ENCODE peak calls at places on chromosomes 11 and 22, in six cellular contexts. One of them, this sample, is unnamed.

GRCh38 chr11:9747816-9748215 is 83.9 kb downstream of the SWAP70 start:
- DNase-seq in NCI-H524: no peak
- DNase-seq in T-helper 2 cell: no peak
- DNase-seq in AG08396: no peak
- DNase-seq in stimulated activated CD8-positive, alpha-beta memory T cell treated with anti-CD3 and anti-CD28 coated beads, Interleukin-15, amount 100 ng/mL, for 4 hours: no peak
- DNase-seq in GM10248: no peak
- DNase-seq in this sample: no peak

GRCh38 chr11:73875380-73875779 is 1.3 kb downstream of the COA4 start:
- DNase-seq in NCI-H524: no peak
- DNase-seq in T-helper 2 cell: no peak
- DNase-seq in AG08396: no peak
- DNase-seq in stimulated activated CD8-positive, alpha-beta memory T cell treated with anti-CD3 and anti-CD28 coated beads, Interleukin-15, amount 100 ng/mL, for 4 hours: no peak
- DNase-seq in GM10248: no peak
- DNase-seq in this sample: no peak

GRCh38 chr11:35292290-35292689 is 127.1 kb downstream of the SLC1A2 start:
- DNase-seq in NCI-H524: peak
- DNase-seq in T-helper 2 cell: no peak
- DNase-seq in AG08396: no peak
- DNase-seq in stimulated activated CD8-positive, alpha-beta memory T cell treated with anti-CD3 and anti-CD28 coated beads, Interleukin-15, amount 100 ng/mL, for 4 hours: no peak
- DNase-seq in GM10248: no peak
- DNase-seq in this sample: peak

GRCh38 chr22:19038164-19038546 is 84.1 kb downstream of the DGCR2 start:
- DNase-seq in NCI-H524: no peak
- DNase-seq in T-helper 2 cell: no peak
- DNase-seq in AG08396: no peak
- DNase-seq in stimulated activated CD8-positive, alpha-beta memory T cell treated with anti-CD3 and anti-CD28 coated beads, Interleukin-15, amount 100 ng/mL, for 4 hours: no peak
- DNase-seq in GM10248: no peak
- DNase-seq in this sample: no peak

GRCh38 chr11:57802411-57802810 is 40.8 kb downstream of the CTNND1 start:
- DNase-seq in NCI-H524: no peak
- DNase-seq in T-helper 2 cell: no peak
- DNase-seq in AG08396: no peak
- DNase-seq in stimulated activated CD8-positive, alpha-beta memory T cell treated with anti-CD3 and anti-CD28 coated beads, Interleukin-15, amount 100 ng/mL, for 4 hours: no peak
- DNase-seq in GM10248: no peak
- DNase-seq in this sample: no peak

GRCh38 chr11:47417712-47418111 is 8.5 kb downstream of the PSMC3 start:
- DNase-seq in NCI-H524: no peak
- DNase-seq in T-helper 2 cell: no peak
- DNase-seq in AG08396: no peak
- DNase-seq in stimulated activated CD8-positive, alpha-beta memory T cell treated with anti-CD3 and anti-CD28 coated beads, Interleukin-15, amount 100 ng/mL, for 4 hours: no peak
- DNase-seq in GM10248: no peak
- DNase-seq in this sample: no peak

GRCh38 chr11:69361048-69361447 is 67.1 kb downstream of the MYEOV start:
- DNase-seq in NCI-H524: no peak
- DNase-seq in T-helper 2 cell: no peak
- DNase-seq in AG08396: no peak
- DNase-seq in stimulated activated CD8-positive, alpha-beta memory T cell treated with anti-CD3 and anti-CD28 coated beads, Interleukin-15, amount 100 ng/mL, for 4 hours: no peak
- DNase-seq in GM10248: no peak
- DNase-seq in this sample: no peak

GRCh38 chr11:72970557-72971118 is 156.4 kb downstream of the ATG16L2 start:
- DNase-seq in NCI-H524: no peak
- DNase-seq in T-helper 2 cell: no peak
- DNase-seq in AG08396: no peak
- DNase-seq in stimulated activated CD8-positive, alpha-beta memory T cell treated with anti-CD3 and anti-CD28 coated beads, Interleukin-15, amount 100 ng/mL, for 4 hours: no peak
- DNase-seq in GM10248: no peak
- DNase-seq in this sample: no peak

GRCh38 chr11:130181295-130182272 is 22.0 kb downstream of the ST14 start:
- DNase-seq in NCI-H524: no peak
- DNase-seq in T-helper 2 cell: no peak
- DNase-seq in AG08396: peak
- DNase-seq in stimulated activated CD8-positive, alpha-beta memory T cell treated with anti-CD3 and anti-CD28 coated beads, Interleukin-15, amount 100 ng/mL, for 4 hours: no peak
- DNase-seq in GM10248: peak
- DNase-seq in this sample: peak

GRCh38 chr11:113629562-113629961 is 76.5 kb downstream of the TMPRSS5 start:
- DNase-seq in NCI-H524: no peak
- DNase-seq in T-helper 2 cell: no peak
- DNase-seq in AG08396: no peak
- DNase-seq in stimulated activated CD8-positive, alpha-beta memory T cell treated with anti-CD3 and anti-CD28 coated beads, Interleukin-15, amount 100 ng/mL, for 4 hours: no peak
- DNase-seq in GM10248: no peak
- DNase-seq in this sample: peak

GRCh38 chr22:44940121-44940520 is 69.7 kb downstream of the PHF21B start:
- DNase-seq in NCI-H524: peak
- DNase-seq in T-helper 2 cell: no peak
- DNase-seq in AG08396: no peak
- DNase-seq in stimulated activated CD8-positive, alpha-beta memory T cell treated with anti-CD3 and anti-CD28 coated beads, Interleukin-15, amount 100 ng/mL, for 4 hours: no peak
- DNase-seq in GM10248: no peak
- DNase-seq in this sample: peak

GRCh38 chr11:133386262-133386661 is 146.0 kb downstream of the OPCML start:
- DNase-seq in NCI-H524: no peak
- DNase-seq in T-helper 2 cell: no peak
- DNase-seq in AG08396: no peak
- DNase-seq in stimulated activated CD8-positive, alpha-beta memory T cell treated with anti-CD3 and anti-CD28 coated beads, Interleukin-15, amount 100 ng/mL, for 4 hours: no peak
- DNase-seq in GM10248: no peak
- DNase-seq in this sample: peak

GRCh38 chr11:20373568-20374209 is 10.2 kb downstream of the HTATIP2 start:
- DNase-seq in NCI-H524: no peak
- DNase-seq in T-helper 2 cell: no peak
- DNase-seq in AG08396: no peak
- DNase-seq in stimulated activated CD8-positive, alpha-beta memory T cell treated with anti-CD3 and anti-CD28 coated beads, Interleukin-15, amount 100 ng/mL, for 4 hours: no peak
- DNase-seq in GM10248: no peak
- DNase-seq in this sample: no peak

GRCh38 chr11:72781313-72782080 is 12.3 kb downstream of the STARD10 start:
- DNase-seq in NCI-H524: peak
- DNase-seq in T-helper 2 cell: peak
- DNase-seq in AG08396: peak
- DNase-seq in stimulated activated CD8-positive, alpha-beta memory T cell treated with anti-CD3 and anti-CD28 coated beads, Interleukin-15, amount 100 ng/mL, for 4 hours: peak
- DNase-seq in GM10248: peak
- DNase-seq in this sample: peak

GRCh38 chr22:29011200-29011867 is 50.3 kb downstream of the C22orf31 start:
- DNase-seq in NCI-H524: no peak
- DNase-seq in T-helper 2 cell: no peak
- DNase-seq in AG08396: no peak
- DNase-seq in stimulated activated CD8-positive, alpha-beta memory T cell treated with anti-CD3 and anti-CD28 coated beads, Interleukin-15, amount 100 ng/mL, for 4 hours: no peak
- DNase-seq in GM10248: no peak
- DNase-seq in this sample: no peak

GRCh38 chr11:61731956-61732675 is 20.3 kb upstream of the MYRF start:
- DNase-seq in NCI-H524: no peak
- DNase-seq in T-helper 2 cell: no peak
- DNase-seq in AG08396: no peak
- DNase-seq in stimulated activated CD8-positive, alpha-beta memory T cell treated with anti-CD3 and anti-CD28 coated beads, Interleukin-15, amount 100 ng/mL, for 4 hours: no peak
- DNase-seq in GM10248: no peak
- DNase-seq in this sample: no peak

GRCh38 chr11:22347857-22348496 is 9.8 kb downstream of the SLC17A6 start:
- DNase-seq in NCI-H524: peak
- DNase-seq in T-helper 2 cell: no peak
- DNase-seq in AG08396: no peak
- DNase-seq in stimulated activated CD8-positive, alpha-beta memory T cell treated with anti-CD3 and anti-CD28 coated beads, Interleukin-15, amount 100 ng/mL, for 4 hours: no peak
- DNase-seq in GM10248: no peak
- DNase-seq in this sample: peak

GRCh38 chr11:60985991-60986915 is 14.8 kb downstream of the CD6 start:
- DNase-seq in NCI-H524: no peak
- DNase-seq in T-helper 2 cell: peak
- DNase-seq in AG08396: peak
- DNase-seq in stimulated activated CD8-positive, alpha-beta memory T cell treated with anti-CD3 and anti-CD28 coated beads, Interleukin-15, amount 100 ng/mL, for 4 hours: peak
- DNase-seq in GM10248: no peak
- DNase-seq in this sample: no peak

GRCh38 chr11:3849297-3849874 is 6.1 kb upstream of the STIM1 start:
- DNase-seq in NCI-H524: peak
- DNase-seq in T-helper 2 cell: no peak
- DNase-seq in AG08396: peak
- DNase-seq in stimulated activated CD8-positive, alpha-beta memory T cell treated with anti-CD3 and anti-CD28 coated beads, Interleukin-15, amount 100 ng/mL, for 4 hours: no peak
- DNase-seq in GM10248: peak
- DNase-seq in this sample: peak